ENCODE peak calls at places on chromosomes 3 and 15, in seven cellular contexts. B is HCT116, E is SK-N-SH, Q is K562, H is HepG2, L is GM12878, C is A549. G is an unnamed sample.

GRCh38 chr15:71252036-71252898 is 137.0 kb downstream of the THSD4 start:
- DNase-seq in B (peak; percentile 83), E (peak; percentile 62), Q (no peak), H (no peak), L (no peak), C (peak; percentile 96), G (no peak)

GRCh38 chr15:81516461-81516860 is 142.4 kb upstream of the TMC3 start:
- DNase-seq in B (no peak), E (no peak), Q (no peak), H (no peak), L (no peak), C (no peak), G (no peak)

GRCh38 chr3:124560406-124561215 is 169.6 kb upstream of the UMPS start:
- DNase-seq in B (no peak), E (no peak), Q (no peak), H (no peak), L (no peak), C (no peak), G (no peak)

GRCh38 chr3:14550651-14551611 is 10.8 kb upstream of the GRIP2 start:
- DNase-seq in B (no peak), E (peak; percentile 58), Q (no peak), H (no peak), L (no peak), C (no peak), G (no peak)

GRCh38 chr3:53161820-53162671 is 1.0 kb downstream of the PRKCD start:
- DNase-seq in B (no peak), E (peak; percentile 84), Q (peak; percentile 74), H (no peak), L (no peak), C (peak; percentile 16), G (no peak)

GRCh38 chr3:48715179-48715800 is 1.7 kb downstream of the IP6K2 start:
- DNase-seq in B (no peak), E (peak; percentile 52), Q (no peak), H (no peak), L (no peak), C (peak; percentile 30), G (no peak)

GRCh38 chr3:134373278-134373941 is 837 bp downstream of the AMOTL2 start:
- DNase-seq in B (no peak), E (peak; percentile 84), Q (no peak), H (peak; percentile 86), L (no peak), C (peak; percentile 74), G (no peak)

GRCh38 chr3:135807879-135808278 is 157.6 kb upstream of the PPP2R3A start:
- DNase-seq in B (no peak), E (no peak), Q (no peak), H (no peak), L (no peak), C (no peak), G (no peak)

GRCh38 chr3:47540281-47540680 is 26.8 kb upstream of the ELP6 start:
- DNase-seq in B (no peak), E (no peak), Q (no peak), H (no peak), L (no peak), C (no peak), G (no peak)

GRCh38 chr3:15486979-15487378 is 34.5 kb downstream of the COLQ start:
- DNase-seq in B (no peak), E (no peak), Q (no peak), H (no peak), L (no peak), C (no peak), G (no peak)

GRCh38 chr15:98286831-98287230 is 326.3 kb downstream of the ARRDC4 start:
- DNase-seq in B (no peak), E (no peak), Q (no peak), H (no peak), L (no peak), C (no peak), G (no peak)

GRCh38 chr15:49063402-49064280 is 17.4 kb upstream of the SECISBP2L start:
- DNase-seq in B (no peak), E (no peak), Q (no peak), H (no peak), L (no peak), C (no peak), G (no peak)

GRCh38 chr3:111315911-111316310 is 226.1 kb upstream of the CD96 start:
- DNase-seq in B (no peak), E (no peak), Q (no peak), H (no peak), L (no peak), C (no peak), G (no peak)

GRCh38 chr15:35514759-35515158 is 31.2 kb downstream of the DPH6 start:
- DNase-seq in B (no peak), E (no peak), Q (no peak), H (no peak), L (no peak), C (no peak), G (no peak)

GRCh38 chr15:41494922-41495735 is 1.5 kb downstream of the ITPKA start:
- DNase-seq in B (no peak), E (no peak), Q (no peak), H (no peak), L (no peak), C (no peak), G (no peak)

GRCh38 chr3:119978554-119979208 is 115.6 kb downstream of the GSK3B start:
- DNase-seq in B (no peak), E (no peak), Q (no peak), H (no peak), L (no peak), C (no peak), G (no peak)

GRCh38 chr15:38260077-38260476 is 7.4 kb downstream of the SPRED1 start:
- DNase-seq in B (no peak), E (no peak), Q (no peak), H (no peak), L (no peak), C (no peak), G (no peak)

GRCh38 chr3:9448071-9448470 is 50.7 kb downstream of the SETD5 start:
- DNase-seq in B (no peak), E (no peak), Q (no peak), H (no peak), L (no peak), C (no peak), G (no peak)

GRCh38 chr3:9452417-9452816 is 55.0 kb downstream of the SETD5 start:
- DNase-seq in B (no peak), E (no peak), Q (no peak), H (no peak), L (no peak), C (no peak), G (no peak)

DNA sequence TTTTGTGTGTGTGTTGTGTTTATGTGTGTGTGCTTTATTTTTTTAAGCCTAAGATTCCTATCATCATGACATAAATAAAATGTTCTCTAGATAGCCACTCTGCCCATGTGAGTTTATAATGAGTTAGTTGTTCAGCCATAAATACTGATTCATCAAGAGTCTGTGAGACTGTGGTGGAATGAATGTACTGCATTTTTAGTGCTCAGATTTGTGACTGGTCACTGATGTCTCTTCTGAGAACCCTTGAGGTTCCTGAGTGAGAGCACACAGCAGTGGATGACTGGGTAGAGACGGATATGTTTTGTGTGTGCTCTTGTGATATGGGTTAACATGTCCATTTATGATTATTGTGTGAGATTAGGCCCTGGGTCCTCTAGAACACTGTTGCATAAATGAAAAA is 51.2 kb downstream of the SETD5 start:
- DNase-seq in B (no peak), E (no peak), Q (no peak), H (no peak), L (no peak), C (no peak), G (no peak)
- TF ChIP-seq REST in B (no peak), E (no peak), Q (no peak), H (no peak), L (no peak), C (no peak), G (no peak)

GRCh38 chr15:25241241-25241801 is 197.5 kb downstream of the UBE3A start:
- DNase-seq in B (no peak), E (no peak), Q (no peak), H (no peak), L (no peak), C (no peak), G (no peak)

GRCh38 chr15:25244731-25245585 is 193.9 kb downstream of the UBE3A start:
- DNase-seq in B (no peak), E (no peak), Q (no peak), H (no peak), L (no peak), C (no peak), G (no peak)

GRCh38 chr15:25243800-25244097 is 195.1 kb downstream of the UBE3A start:
- DNase-seq in B (no peak), E (no peak), Q (no peak), H (no peak), L (no peak), C (no peak), G (no peak)

GRCh38 chr15:25242166-25242879 is 196.5 kb downstream of the UBE3A start:
- DNase-seq in B (no peak), E (no peak), Q (no peak), H (no peak), L (no peak), C (no peak), G (no peak)

GRCh38 chr15:25242957-25243799 is 195.6 kb downstream of the UBE3A start:
- DNase-seq in B (no peak), E (no peak), Q (no peak), H (no peak), L (no peak), C (no peak), G (no peak)
- H3K9me3 ChIP-seq in B (peaks cover 30% of the 10 kb centered on the region), E (no peaks in the 10 kb centered on the region), Q (no peaks in the 10 kb centered on the region), H (peaks cover 96% of the 10 kb centered on the region), L (no peaks in the 10 kb centered on the region), C (no peaks in the 10 kb centered on the region), G (no peaks in the 10 kb centered on the region)

GRCh38 chr3:113834983-113835382 is 3.6 kb upstream of the GRAMD1C start:
- DNase-seq in B (no peak), E (no peak), Q (no peak), H (no peak), L (no peak), C (no peak), G (no peak)
- TF ChIP-seq REST in B (no peak), E (no peak), Q (no peak), H (no peak), L (no peak), C (no peak), G (no peak)

DNA sequence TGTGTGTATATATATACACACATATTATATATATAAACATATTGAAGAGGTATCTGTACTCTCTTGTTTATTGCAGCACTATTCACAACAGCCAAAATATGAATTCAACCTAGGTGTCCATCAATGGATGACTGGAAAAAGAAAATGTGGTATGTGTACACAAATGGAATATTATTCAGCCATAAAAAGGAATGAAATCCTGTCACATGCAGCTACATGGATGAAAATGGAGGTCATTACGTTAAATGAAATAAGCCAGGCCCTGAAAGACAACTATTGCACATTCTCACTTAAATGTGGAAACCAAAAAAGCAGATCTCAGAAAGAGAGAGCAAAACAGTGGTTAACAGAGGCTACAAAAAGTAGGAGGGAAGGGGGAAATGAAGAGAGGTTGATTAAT is 49.5 kb downstream of the CEP70 start:
- DNase-seq in B (no peak), E (no peak), Q (no peak), H (no peak), L (no peak), C (no peak), G (no peak)
- H3K9me3 ChIP-seq in B (peaks cover 17% of the 10 kb centered on the region), E (peaks cover 21% of the 10 kb centered on the region), Q (no peaks in the 10 kb centered on the region), H (peaks cover 10% of the 10 kb centered on the region), L (peaks cover 3% of the 10 kb centered on the region), C (peaks cover 6% of the 10 kb centered on the region), G (peaks cover 28% of the 10 kb centered on the region)

G was measured in Panc1.